ENCODE peak calls at places on chromosomes 2 and 18, in five cellular contexts. S is AG04450, E is HFF-Myc, L is heart left ventricle, B is uterus. N is an unnamed sample.

GRCh38 chr2:126934803-126935202 is 36.1 kb downstream of the TEX51 start:
- DNase-seq in S (no peak), B (no peak), E (no peak), L (no peak), N (no peak)

GRCh38 chr18:58350526-58350925 is 278.4 kb downstream of the ALPK2 start:
- DNase-seq in L (no peak), S (no peak), E (no peak), B (no peak), N (no peak)

GRCh38 chr2:184004945-184005672 is 593.2 kb upstream of the ZNF804A start:
- DNase-seq in E (no peak), B (no peak), L (no peak), S (no peak), N (no peak)

GRCh38 chr2:27765621-27766286 is 5.8 kb upstream of the MRPL33 start:
- DNase-seq in E (no peak), S (no peak), L (peak), B (peak), N (no peak)

GRCh38 chr2:98479959-98480524 is 35.4 kb downstream of the INPP4A start:
- DNase-seq in E (no peak), S (no peak), B (peak), L (peak), N (no peak)

GRCh38 chr2:48792030-48792429 is 36.5 kb upstream of the LHCGR start:
- DNase-seq in B (no peak), E (no peak), S (no peak), L (no peak), N (no peak)

GRCh38 chr2:11505652-11506610 is 27.9 kb upstream of the GREB1 start:
- DNase-seq in S (no peak), E (no peak), L (no peak), B (peak), N (no peak)

GRCh38 chr2:88227446-88227845 is 57.3 kb downstream of the THNSL2 start:
- DNase-seq in B (no peak), E (no peak), S (no peak), L (no peak), N (no peak)

DNA sequence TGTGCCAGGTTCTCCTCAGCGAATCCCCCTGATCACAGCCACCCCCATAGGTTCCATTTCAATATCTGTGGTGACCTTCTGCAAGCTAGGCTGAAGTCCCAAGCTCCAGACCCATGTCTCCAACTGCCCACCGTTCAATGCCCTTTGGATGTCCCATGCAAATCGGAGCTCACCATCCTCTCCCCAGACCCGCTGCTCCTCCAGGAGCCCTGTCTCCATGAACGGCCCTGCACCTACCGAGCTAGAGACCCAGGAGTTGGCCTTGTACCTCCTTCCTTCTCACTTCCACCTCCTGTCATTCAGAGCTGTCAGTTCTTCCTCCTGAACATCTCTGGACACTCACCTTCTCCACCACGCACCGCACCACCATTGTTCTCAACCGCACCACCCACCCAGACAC is 1.0 kb upstream of the FAHD2A start:
- DNase-seq in E (no peak), S (no peak), L (no peak), B (no peak), N (no peak)
- H3K4me3 ChIP-seq in E (peak), S (peak), L (peak), B (no peak), N (peak)

GRCh38 chr18:59706499-59706898 is 9.3 kb upstream of the CCBE1 start:
- DNase-seq in E (no peak), L (no peak), B (no peak), S (no peak), N (no peak)

GRCh38 chr18:59704146-59704545 is 6.9 kb upstream of the CCBE1 start:
- DNase-seq in E (no peak), B (no peak), S (no peak), L (no peak), N (no peak)

GRCh38 chr18:59705145-59705544 is 7.9 kb upstream of the CCBE1 start:
- DNase-seq in L (no peak), B (no peak), E (no peak), S (peak), N (no peak)

GRCh38 chr18:59708988-59709387 is 11.8 kb upstream of the CCBE1 start:
- DNase-seq in L (no peak), S (no peak), B (no peak), E (no peak), N (no peak)

GRCh38 chr18:59707306-59707705 is 10.1 kb upstream of the CCBE1 start:
- DNase-seq in S (no peak), B (no peak), E (no peak), L (no peak), N (no peak)
- TF ChIP-seq CTCF in S (no peak), B (no peak), E (no peak), L (no peak), N (no peak)

DNA sequence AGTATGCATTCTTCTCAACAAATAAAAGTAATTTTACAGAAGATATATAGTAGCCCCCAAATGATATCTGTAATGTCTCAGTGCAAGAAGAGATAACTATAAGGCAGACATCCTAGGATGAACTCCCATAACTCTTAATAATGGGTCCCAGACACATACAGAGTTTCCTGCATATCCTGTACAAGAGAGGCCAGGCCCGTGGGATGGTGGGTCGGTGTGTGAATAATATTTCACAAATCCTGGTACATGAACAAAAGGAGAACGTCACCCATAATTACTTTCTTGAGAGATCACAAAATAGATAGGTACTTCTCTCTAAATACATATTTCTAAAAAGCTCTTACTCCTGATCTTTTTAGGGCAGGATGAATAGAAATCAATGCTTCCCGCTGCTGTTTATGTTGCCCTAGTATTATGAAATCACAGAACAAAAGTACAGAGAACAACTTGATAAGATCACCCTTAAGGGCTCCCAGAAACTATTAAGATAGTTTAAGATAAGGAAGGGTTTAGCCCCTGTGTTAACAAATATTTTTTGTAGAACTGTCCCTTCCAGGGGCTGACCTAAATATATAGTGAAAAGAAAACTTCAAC is 5.4 kb downstream of the IRS1 start:
- DNase-seq in L (no peak), B (peak), E (no peak), S (no peak), N (no peak)
- H3K4me3 ChIP-seq in L (peak), B (peak), E (peak), S (peak), N (peak)

GRCh38 chr2:241702405-241703127 is 727 bp downstream of the ING5 start:
- DNase-seq in E (no peak), S (peak), L (peak), B (peak), N (peak)
- TF ChIP-seq CTCF in E (peak), S (peak), L (peak), B (peak), N (peak)

GRCh38 chr2:45013229-45014015 is 4.2 kb upstream of the SIX2 start:
- DNase-seq in B (no peak), E (no peak), L (no peak), S (no peak), N (no peak)
- H3K4me3 ChIP-seq in B (no peak), E (peak), L (peak), S (no peak), N (peak)

GRCh38 chr2:23993736-23994269 is 16.1 kb upstream of the MFSD2B start:
- DNase-seq in B (no peak), L (no peak), S (no peak), E (no peak), N (no peak)

GRCh38 chr2:23992931-23993330 is 17.0 kb upstream of the MFSD2B start:
- DNase-seq in B (no peak), L (no peak), S (no peak), E (no peak), N (no peak)

GRCh38 chr2:23988371-23988770 is 21.5 kb upstream of the MFSD2B start:
- DNase-seq in E (no peak), S (no peak), B (no peak), L (no peak), N (no peak)
- TF ChIP-seq CTCF in E (no peak), S (peak), B (no peak), L (no peak), N (peak)

GRCh38 chr2:191675807-191676667 is 1.9 kb upstream of the NABP1 start:
- DNase-seq in S (no peak), B (no peak), L (peak), E (no peak), N (no peak)
- H3K4me3 ChIP-seq in S (no peak), B (no peak), L (no peak), E (no peak), N (no peak)

GRCh38 chr2:136932700-136933099 is 167.4 kb downstream of the THSD7B start:
- DNase-seq in E (no peak), S (no peak), L (no peak), B (no peak), N (no peak)
- TF ChIP-seq CTCF in E (peak), S (no peak), L (no peak), B (no peak), N (peak)